ENCODE peak calls at places on chromosomes 3 and 15, in four cellular contexts. F is hypothalamus, Q is breast epithelium, W is cardiac fibroblast. S is an unnamed sample.

GRCh38 chr3:139588450-139588849 is 48.9 kb upstream of the RBP1 start:
- DNase-seq in F (no peak), W (no peak), Q (no peak), S (no peak)

GRCh38 chr15:52021128-52021671 is 2.2 kb downstream of the MAPK6 start:
- DNase-seq in W (peak), F (peak), Q (peak), S (no peak)

GRCh38 chr15:85499498-85499897 is 119.1 kb downstream of the AKAP13 start:
- DNase-seq in Q (no peak), F (no peak), W (no peak), S (no peak)

GRCh38 chr15:62403164-62403809 is 238.2 kb upstream of the C2CD4B start:
- DNase-seq in Q (no peak), W (peak), F (no peak), S (no peak)

GRCh38 chr3:182811269-182811596 is 17.9 kb downstream of the ATP11B start:
- DNase-seq in F (no peak), W (no peak), Q (no peak), S (no peak)

GRCh38 chr3:13539285-13539625 is 9.7 kb upstream of the FBLN2 start:
- DNase-seq in Q (no peak), F (no peak), W (no peak), S (no peak)

GRCh38 chr3:1348547-1348946 is 255.7 kb downstream of the CNTN6 start:
- DNase-seq in F (no peak), Q (no peak), W (no peak), S (no peak)

GRCh38 chr15:70509282-70510272 is 253.8 kb downstream of the UACA start:
- DNase-seq in F (no peak), W (no peak), Q (no peak), S (no peak)

GRCh38 chr3:33883538-33884203 is 85.2 kb downstream of the PDCD6IP start:
- DNase-seq in W (peak), Q (no peak), F (no peak), S (no peak)

GRCh38 chr15:63277044-63277892 is at the start of gene APH1B:
- DNase-seq in F (peak), W (peak), Q (peak), S (no peak)

GRCh38 chr3:52204337-52205073 is 6.5 kb downstream of the ALAS1 start:
- DNase-seq in F (no peak), W (no peak), Q (peak), S (no peak)

GRCh38 chr15:88225484-88225883 is 31.1 kb downstream of the NTRK3 start:
- DNase-seq in W (no peak), F (no peak), Q (no peak), S (no peak)

GRCh38 chr3:17795733-17796132 is 53.3 kb upstream of the TBC1D5 start:
- DNase-seq in Q (no peak), W (peak), F (no peak), S (no peak)

GRCh38 chr3:187744169-187745151 is 808 bp downstream of the BCL6 start:
- DNase-seq in F (peak), Q (peak), W (peak), S (no peak)

GRCh38 chr3:170483485-170484262 is 65.0 kb downstream of the CLDN11 start:
- DNase-seq in F (no peak), W (no peak), Q (no peak), S (no peak)

GRCh38 chr3:149647285-149647684 is 10.5 kb downstream of the WWTR1 start:
- DNase-seq in Q (no peak), F (no peak), W (no peak), S (no peak)

GRCh38 chr3:159252274-159252673 is 450.4 kb downstream of the MFSD1 start:
- DNase-seq in Q (no peak), W (no peak), F (no peak), S (no peak)

GRCh38 chr15:49815937-49816336 is 195.1 kb downstream of the DTWD1 start:
- DNase-seq in W (peak), Q (no peak), F (no peak), S (peak)

GRCh38 chr3:126356373-126357298 is 572 bp downstream of the KLF15 start:
- DNase-seq in W (peak), Q (no peak), F (peak), S (no peak)

GRCh38 chr15:42775431-42775830 is 38.5 kb upstream of the CDAN1 start:
- DNase-seq in F (no peak), W (no peak), Q (no peak), S (no peak)

GRCh38 chr3:153513236-153513635 is 351.2 kb downstream of the RAP2B start:
- DNase-seq in W (peak), F (no peak), Q (no peak), S (no peak)

GRCh38 chr3:42803800-42804112 is 534 bp downstream of the HIGD1A start:
- DNase-seq in W (peak), F (no peak), Q (no peak), S (no peak)

GRCh38 chr3:155390361-155390760 is 96.9 kb upstream of the STRIT1 start:
- DNase-seq in W (no peak), Q (no peak), F (no peak), S (no peak)

GRCh38 chr15:69673236-69673881 is 220.7 kb downstream of the RPLP1 start:
- DNase-seq in W (no peak), Q (no peak), F (no peak), S (no peak)

GRCh38 chr15:70314652-70315051 is 216.9 kb upstream of the TLE3 start:
- DNase-seq in W (no peak), Q (no peak), F (no peak), S (no peak)

GRCh38 chr15:38070778-38071177 is 136.3 kb downstream of the TMCO5A start:
- DNase-seq in F (no peak), Q (no peak), W (no peak), S (no peak)

GRCh38 chr15:55856506-55856905 is 113.6 kb upstream of the PRTG start:
- DNase-seq in F (no peak), Q (no peak), W (peak), S (no peak)

GRCh38 chr3:3737511-3737910 is 61.7 kb upstream of the LRRN1 start:
- DNase-seq in W (no peak), F (no peak), Q (no peak), S (no peak)

GRCh38 chr3:29484633-29485032 is 203.8 kb downstream of the RBMS3 start:
- DNase-seq in F (no peak), W (no peak), Q (no peak), S (no peak)

GRCh38 chr3:47581422-47581821 is 2.8 kb upstream of the CSPG5 start:
- DNase-seq in W (no peak), F (no peak), Q (no peak), S (no peak)

GRCh38 chr15:75302318-75302717 is 19.7 kb downstream of the GOLGA6D start:
- DNase-seq in W (no peak), Q (no peak), F (no peak), S (no peak)

GRCh38 chr3:182782149-182782548 is 11.2 kb upstream of the ATP11B start:
- DNase-seq in W (no peak), F (no peak), Q (no peak), S (no peak)

GRCh38 chr15:72784233-72784876 is 797 bp upstream of the ADPGK start:
- DNase-seq in Q (no peak), F (no peak), W (peak), S (peak)

GRCh38 chr3:79297242-79297641 is 470.6 kb downstream of the ROBO1 start:
- DNase-seq in W (peak), Q (no peak), F (no peak), S (no peak)

GRCh38 chr3:151306168-151306810 is 10.3 kb downstream of the GPR87 start:
- DNase-seq in F (no peak), Q (no peak), W (no peak), S (no peak)

GRCh38 chr15:58182460-58183163 is 44.4 kb downstream of the AQP9 start:
- DNase-seq in W (peak), Q (no peak), F (peak), S (no peak)

S was measured in GM12878.